ENCODE peak calls at places on chromosome 4, in eight cellular contexts. One of them, this sample, is unnamed.

GRCh38 chr4:153204247-153205027 is at the start of gene TRIM2:
- DNase-seq in ACHN: no peak
- DNase-seq in RCC 7860: no peak
- DNase-seq in stimulated activated CD8-positive, alpha-beta memory T cell treated with anti-CD3 and anti-CD28 coated beads, Interleukin-4, amount 100 ng/mL, for 4 hours: no peak
- DNase-seq in cardiac muscle cell: peak; percentile 85
- DNase-seq in NCI-H1417: peak; percentile 42
- DNase-seq in pancreas: peak; percentile 85
- DNase-seq in mesothelial cell of epicardium: peak; percentile 40
- DNase-seq in this sample: no peak

GRCh38 chr4:25223770-25224375 is 10.0 kb upstream of the PI4K2B start:
- DNase-seq in cardiac muscle cell: no peak
- DNase-seq in pancreas: no peak
- DNase-seq in NCI-H1417: peak; percentile 7
- DNase-seq in stimulated activated CD8-positive, alpha-beta memory T cell treated with anti-CD3 and anti-CD28 coated beads, Interleukin-4, amount 100 ng/mL, for 4 hours: no peak
- DNase-seq in mesothelial cell of epicardium: no peak
- DNase-seq in RCC 7860: no peak
- DNase-seq in ACHN: peak; percentile 28
- DNase-seq in this sample: no peak

GRCh38 chr4:156805696-156806095 is 165.9 kb downstream of the PDGFC start:
- DNase-seq in RCC 7860: no peak
- DNase-seq in ACHN: no peak
- DNase-seq in pancreas: no peak
- DNase-seq in mesothelial cell of epicardium: no peak
- DNase-seq in NCI-H1417: peak; percentile 76
- DNase-seq in stimulated activated CD8-positive, alpha-beta memory T cell treated with anti-CD3 and anti-CD28 coated beads, Interleukin-4, amount 100 ng/mL, for 4 hours: no peak
- DNase-seq in cardiac muscle cell: no peak
- DNase-seq in this sample: no peak

GRCh38 chr4:9867746-9868425 is 86.5 kb downstream of the DRD5 start:
- DNase-seq in ACHN: no peak
- DNase-seq in pancreas: no peak
- DNase-seq in RCC 7860: no peak
- DNase-seq in cardiac muscle cell: no peak
- DNase-seq in NCI-H1417: peak; percentile 83
- DNase-seq in mesothelial cell of epicardium: no peak
- DNase-seq in stimulated activated CD8-positive, alpha-beta memory T cell treated with anti-CD3 and anti-CD28 coated beads, Interleukin-4, amount 100 ng/mL, for 4 hours: no peak
- DNase-seq in this sample: no peak

GRCh38 chr4:113444386-113444785 is 317.2 kb downstream of the CAMK2D start:
- DNase-seq in pancreas: no peak
- DNase-seq in RCC 7860: no peak
- DNase-seq in mesothelial cell of epicardium: no peak
- DNase-seq in cardiac muscle cell: peak; percentile 5
- DNase-seq in ACHN: no peak
- DNase-seq in NCI-H1417: no peak
- DNase-seq in stimulated activated CD8-positive, alpha-beta memory T cell treated with anti-CD3 and anti-CD28 coated beads, Interleukin-4, amount 100 ng/mL, for 4 hours: no peak
- DNase-seq in this sample: no peak

GRCh38 chr4:168102403-168102802 is 10.1 kb downstream of the ANXA10 start:
- DNase-seq in stimulated activated CD8-positive, alpha-beta memory T cell treated with anti-CD3 and anti-CD28 coated beads, Interleukin-4, amount 100 ng/mL, for 4 hours: no peak
- DNase-seq in mesothelial cell of epicardium: no peak
- DNase-seq in ACHN: no peak
- DNase-seq in RCC 7860: no peak
- DNase-seq in cardiac muscle cell: no peak
- DNase-seq in NCI-H1417: no peak
- DNase-seq in pancreas: no peak
- DNase-seq in this sample: no peak

GRCh38 chr4:89838005-89838404 is 1.0 kb upstream of the SNCA start:
- DNase-seq in RCC 7860: no peak
- DNase-seq in pancreas: no peak
- DNase-seq in stimulated activated CD8-positive, alpha-beta memory T cell treated with anti-CD3 and anti-CD28 coated beads, Interleukin-4, amount 100 ng/mL, for 4 hours: no peak
- DNase-seq in ACHN: peak; percentile 21
- DNase-seq in NCI-H1417: peak; percentile 67
- DNase-seq in mesothelial cell of epicardium: no peak
- DNase-seq in cardiac muscle cell: peak; percentile 35
- DNase-seq in this sample: peak; percentile 13

GRCh38 chr4:165580379-165580905 is 201.6 kb downstream of the CPE start:
- DNase-seq in RCC 7860: peak; percentile 93
- DNase-seq in cardiac muscle cell: peak; percentile 42
- DNase-seq in stimulated activated CD8-positive, alpha-beta memory T cell treated with anti-CD3 and anti-CD28 coated beads, Interleukin-4, amount 100 ng/mL, for 4 hours: no peak
- DNase-seq in pancreas: no peak
- DNase-seq in ACHN: peak; percentile 12
- DNase-seq in mesothelial cell of epicardium: no peak
- DNase-seq in NCI-H1417: peak; percentile 46
- DNase-seq in this sample: no peak

GRCh38 chr4:1384675-1385372 is 21.4 kb downstream of the NKX1-1 start:
- DNase-seq in RCC 7860: no peak
- DNase-seq in ACHN: no peak
- DNase-seq in NCI-H1417: no peak
- DNase-seq in pancreas: peak; percentile 18
- DNase-seq in mesothelial cell of epicardium: peak; percentile 17
- DNase-seq in cardiac muscle cell: no peak
- DNase-seq in stimulated activated CD8-positive, alpha-beta memory T cell treated with anti-CD3 and anti-CD28 coated beads, Interleukin-4, amount 100 ng/mL, for 4 hours: no peak
- DNase-seq in this sample: no peak

GRCh38 chr4:16000708-16001483 is 37.9 kb upstream of the FGFBP2 start:
- DNase-seq in cardiac muscle cell: no peak
- DNase-seq in ACHN: no peak
- DNase-seq in NCI-H1417: no peak
- DNase-seq in pancreas: no peak
- DNase-seq in mesothelial cell of epicardium: no peak
- DNase-seq in stimulated activated CD8-positive, alpha-beta memory T cell treated with anti-CD3 and anti-CD28 coated beads, Interleukin-4, amount 100 ng/mL, for 4 hours: no peak
- DNase-seq in RCC 7860: no peak
- DNase-seq in this sample: no peak

GRCh38 chr4:137599766-137600165 is 67.5 kb upstream of the PCDH18 start:
- DNase-seq in pancreas: no peak
- DNase-seq in mesothelial cell of epicardium: no peak
- DNase-seq in cardiac muscle cell: no peak
- DNase-seq in ACHN: no peak
- DNase-seq in stimulated activated CD8-positive, alpha-beta memory T cell treated with anti-CD3 and anti-CD28 coated beads, Interleukin-4, amount 100 ng/mL, for 4 hours: no peak
- DNase-seq in RCC 7860: no peak
- DNase-seq in NCI-H1417: no peak
- DNase-seq in this sample: no peak

GRCh38 chr4:59553063-59553738 is 1646.9 kb upstream of the ADGRL3 start:
- DNase-seq in NCI-H1417: no peak
- DNase-seq in cardiac muscle cell: no peak
- DNase-seq in pancreas: no peak
- DNase-seq in stimulated activated CD8-positive, alpha-beta memory T cell treated with anti-CD3 and anti-CD28 coated beads, Interleukin-4, amount 100 ng/mL, for 4 hours: no peak
- DNase-seq in ACHN: peak; percentile 22
- DNase-seq in RCC 7860: peak; percentile 48
- DNase-seq in mesothelial cell of epicardium: no peak
- DNase-seq in this sample: no peak

GRCh38 chr4:79958511-79959264 is 114.3 kb downstream of the ANTXR2 start:
- DNase-seq in cardiac muscle cell: no peak
- DNase-seq in stimulated activated CD8-positive, alpha-beta memory T cell treated with anti-CD3 and anti-CD28 coated beads, Interleukin-4, amount 100 ng/mL, for 4 hours: no peak
- DNase-seq in RCC 7860: no peak
- DNase-seq in ACHN: no peak
- DNase-seq in pancreas: no peak
- DNase-seq in mesothelial cell of epicardium: no peak
- DNase-seq in NCI-H1417: no peak
- DNase-seq in this sample: no peak

GRCh38 chr4:168028970-168029610 is 63.2 kb upstream of the ANXA10 start:
- DNase-seq in cardiac muscle cell: no peak
- DNase-seq in ACHN: no peak
- DNase-seq in RCC 7860: no peak
- DNase-seq in mesothelial cell of epicardium: no peak
- DNase-seq in NCI-H1417: no peak
- DNase-seq in pancreas: no peak
- DNase-seq in stimulated activated CD8-positive, alpha-beta memory T cell treated with anti-CD3 and anti-CD28 coated beads, Interleukin-4, amount 100 ng/mL, for 4 hours: no peak
- DNase-seq in this sample: no peak

GRCh38 chr4:122827258-122827887 is 742 bp downstream of the FGF2 start:
- DNase-seq in stimulated activated CD8-positive, alpha-beta memory T cell treated with anti-CD3 and anti-CD28 coated beads, Interleukin-4, amount 100 ng/mL, for 4 hours: no peak
- DNase-seq in RCC 7860: peak; percentile 16
- DNase-seq in pancreas: peak; percentile 30
- DNase-seq in NCI-H1417: peak; percentile 79
- DNase-seq in cardiac muscle cell: peak; percentile 36
- DNase-seq in ACHN: peak; percentile 37
- DNase-seq in mesothelial cell of epicardium: peak; percentile 22
- DNase-seq in this sample: peak; percentile 55